ENCODE peak calls at places on chromosomes 1 and 21, in six cellular contexts. R, F, L, G, X and J are unnamed samples.

GRCh38 chr1:182569939-182570610 is 19.0 kb downstream of the RNASEL start:
- DNase-seq in R (no peak), F (no peak), L (no peak), G (no peak), X (no peak), J (no peak)

GRCh38 chr1:5892370-5892769 is 99.9 kb downstream of the NPHP4 start:
- DNase-seq in R (no peak), F (no peak), L (no peak), G (no peak), X (no peak), J (no peak)

GRCh38 chr1:97252076-97252475 is 530.5 kb downstream of the PTBP2 start:
- DNase-seq in R (no peak), F (no peak), L (peak; percentile 30), G (peak; percentile 92), X (no peak), J (peak; percentile 41)

GRCh38 chr1:227947425-227947677 is 381 bp downstream of the WNT9A start:
- DNase-seq in R (no peak), F (no peak), L (no peak), G (no peak), X (no peak), J (no peak)

GRCh38 chr1:245956225-245956624 is 550.9 kb downstream of the SMYD3 start:
- DNase-seq in R (peak; percentile 32), F (no peak), L (peak; percentile 46), G (peak; percentile 47), X (peak; percentile 56), J (no peak)

GRCh38 chr1:39668111-39668510 is 3.8 kb downstream of the NT5C1A start:
- DNase-seq in R (no peak), F (no peak), L (no peak), G (no peak), X (no peak), J (peak; percentile 85)

GRCh38 chr1:79355073-79355472 is 348.5 kb upstream of the ADGRL4 start:
- DNase-seq in R (no peak), F (no peak), L (peak; percentile 19), G (peak; percentile 11), X (no peak), J (no peak)

GRCh38 chr1:50481142-50481736 is 58.0 kb upstream of the DMRTA2 start:
- DNase-seq in R (no peak), F (no peak), L (no peak), G (no peak), X (no peak), J (no peak)

GRCh38 chr1:3779912-3780416 is 7.4 kb downstream of the SMIM1 start:
- DNase-seq in R (no peak), F (no peak), L (no peak), G (no peak), X (no peak), J (no peak)

GRCh38 chr1:98119793-98120192 is 199.0 kb upstream of the DPYD start:
- DNase-seq in R (no peak), F (no peak), L (peak; percentile 32), G (peak; percentile 29), X (no peak), J (no peak)

GRCh38 chr1:214685906-214686305 is 82.9 kb downstream of the CENPF start:
- DNase-seq in R (no peak), F (no peak), L (no peak), G (peak; percentile 34), X (no peak), J (no peak)

GRCh38 chr21:45491056-45491455 is 51.2 kb downstream of the SLC19A1 start:
- DNase-seq in R (no peak), F (no peak), L (no peak), G (no peak), X (no peak), J (no peak)

GRCh38 chr1:245155186-245156040 is 628 bp downstream of the KIF26B start:
- DNase-seq in R (no peak), F (no peak), L (no peak), G (peak; percentile 38), X (peak; percentile 12), J (no peak)

GRCh38 chr1:183417691-183418491 is at the start of gene NMNAT2:
- DNase-seq in R (no peak), F (peak; percentile 69), L (peak; percentile 29), G (peak; percentile 53), X (no peak), J (peak; percentile 64)

GRCh38 chr1:41501581-41501980 is 17.1 kb upstream of the EDN2 start:
- DNase-seq in R (no peak), F (no peak), L (no peak), G (no peak), X (no peak), J (peak; percentile 67)

GRCh38 chr1:235101558-235102258 is 26.9 kb downstream of the TOMM20 start:
- DNase-seq in R (no peak), F (no peak), L (no peak), G (no peak), X (no peak), J (no peak)

GRCh38 chr21:46065215-46065992 is 32.5 kb upstream of the COL6A2 start:
- DNase-seq in R (no peak), F (no peak), L (no peak), G (peak; percentile 70), X (no peak), J (peak; percentile 77)

GRCh38 chr1:66283583-66284041 is 250.3 kb upstream of the SGIP1 start:
- DNase-seq in R (no peak), F (no peak), L (peak; percentile 62), G (no peak), X (peak; percentile 59), J (no peak)

GRCh38 chr21:18430341-18430740 is 26.8 kb upstream of the TMPRSS15 start:
- DNase-seq in R (no peak), F (no peak), L (no peak), G (no peak), X (no peak), J (no peak)

GRCh38 chr1:93033029-93033428 is 46.1 kb upstream of the MTF2 start:
- DNase-seq in R (no peak), F (no peak), L (no peak), G (peak; percentile 61), X (no peak), J (no peak)

GRCh38 chr1:56331892-56332567 is 247.3 kb downstream of the PLPP3 start:
- DNase-seq in R (no peak), F (no peak), L (peak; percentile 61), G (no peak), X (no peak), J (no peak)

GRCh38 chr1:27643626-27644368 is 8.8 kb upstream of the FGR start:
- DNase-seq in R (no peak), F (no peak), L (no peak), G (peak; percentile 71), X (peak; percentile 78), J (peak; percentile 70)

GRCh38 chr1:28273216-28273860 is 14.0 kb downstream of the SESN2 start:
- DNase-seq in R (no peak), F (no peak), L (peak; percentile 65), G (no peak), X (no peak), J (no peak)

GRCh38 chr1:93591833-93592635 is 89.6 kb downstream of the BCAR3 start:
- DNase-seq in R (no peak), F (no peak), L (peak; percentile 64), G (no peak), X (peak; percentile 10), J (peak; percentile 58)

GRCh38 chr21:37450385-37451044 is 83.9 kb downstream of the DYRK1A start:
- DNase-seq in R (no peak), F (no peak), L (peak; percentile 59), G (peak; percentile 34), X (peak; percentile 33), J (no peak)

GRCh38 chr1:223320959-223321358 is 43.0 kb downstream of the SUSD4 start:
- DNase-seq in R (no peak), F (no peak), L (no peak), G (no peak), X (no peak), J (no peak)

GRCh38 chr1:153533689-153534201 is 2.0 kb downstream of the S100A6 start:
- DNase-seq in R (no peak), F (peak; percentile 53), L (peak; percentile 99), G (peak; percentile 80), X (peak; percentile 42), J (peak; percentile 78)

GRCh38 chr1:3271866-3272265 is 182.6 kb upstream of the ARHGEF16 start:
- DNase-seq in R (no peak), F (no peak), L (no peak), G (no peak), X (no peak), J (no peak)

GRCh38 chr1:23759277-23759676 is 16.0 kb downstream of the ELOA start:
- DNase-seq in R (no peak), F (peak; percentile 48), L (no peak), G (peak; percentile 15), X (no peak), J (no peak)